ENCODE peak calls at places on chromosome 1, in ten cellular contexts. X is brain microvascular endothelial cell; T is stimulated activated CD4-positive, alpha-beta T cell treated with anti-CD3 and anti-CD28 coated beads, TNF-alpha, amount 100 ng/mL, for 24 hours; L is activated T-cell treated with anti-CD3 and anti-CD28 coated beads, Interleukin-2, amount 50 U/mL, for 1 hour; B is choroid plexus epithelial cell; F is NCI-H1105 treated with DMSO at 0.1 percent for 48 hours; H is breast epithelium; C is amygdala; W is EH; D is testis. Y is an unnamed sample.

GRCh38 chr1:17355898-17356297 is 16.1 kb upstream of the PADI6 start:
- DNase-seq in H (no peak), W (no peak), B (no peak), T (peak), X (no peak), D (no peak), F (no peak), L (peak), C (no peak), Y (no peak)

GRCh38 chr1:17874665-17875064 is 119.5 kb downstream of the ACTL8 start:
- DNase-seq in X (peak), F (no peak), D (no peak), L (no peak), H (no peak), C (no peak), B (peak), T (no peak), W (peak), Y (peak)

GRCh38 chr1:67791686-67792475 is 41.4 kb downstream of the GNG12 start:
- DNase-seq in H (no peak), W (peak), B (peak), L (no peak), X (peak), F (no peak), C (no peak), T (no peak), D (no peak), Y (no peak)

GRCh38 chr1:53342735-53343470 is 15.0 kb upstream of the LRP8 start:
- DNase-seq in T (no peak), C (no peak), L (no peak), D (no peak), H (no peak), W (no peak), F (no peak), B (no peak), X (no peak), Y (peak)

GRCh38 chr1:217660353-217661062 is 29.4 kb downstream of the SPATA17 start:
- DNase-seq in F (no peak), W (peak), C (no peak), B (peak), L (no peak), D (no peak), X (peak), T (no peak), H (no peak), Y (no peak)

GRCh38 chr1:36269408-36269838 is 36.7 kb upstream of the SH3D21 start:
- DNase-seq in X (no peak), W (no peak), L (no peak), D (no peak), F (no peak), T (no peak), B (peak), H (no peak), C (no peak), Y (no peak)

GRCh38 chr1:33119532-33120217 is 38.7 kb downstream of the AZIN2 start:
- DNase-seq in H (no peak), F (no peak), T (no peak), B (peak), C (no peak), D (no peak), X (no peak), W (no peak), L (no peak), Y (no peak)

GRCh38 chr1:75985827-75986226 is 53.6 kb upstream of the ASB17 start:
- DNase-seq in H (no peak), C (no peak), X (peak), D (no peak), W (no peak), F (no peak), L (no peak), T (no peak), B (peak), Y (no peak)

GRCh38 chr1:185139231-185139630 is 17.5 kb downstream of the TRMT1L start:
- DNase-seq in W (no peak), B (no peak), H (no peak), X (no peak), D (peak), L (no peak), F (no peak), C (no peak), T (no peak), Y (no peak)

GRCh38 chr1:32151319-32151787 is 28.1 kb upstream of the TXLNA start:
- DNase-seq in B (peak), F (peak), C (no peak), L (no peak), H (no peak), D (no peak), X (peak), W (peak), T (no peak), Y (no peak)